ENCODE peak calls at places on chromosomes 3 and 15, in five cellular contexts. D is HepG2, K is K562, N is A549, C is GM12878. J is an unnamed sample.
A peak's percentile ranks its signal among the peaks of the same experiment; 100 is the strongest.

GRCh38 chr3:60703956-60704736 is 547.1 kb downstream of the FHIT start:
- DNase-seq in D (no peak), K (no peak), N (no peak), C (no peak), J (no peak)

GRCh38 chr3:5426094-5426883 is 238.8 kb downstream of the EDEM1 start:
- DNase-seq in D (peak; percentile 57), K (peak; percentile 77), N (peak; percentile 78), C (no peak), J (peak; percentile 45)

GRCh38 chr3:9884555-9885165 is 4.6 kb upstream of the CIDEC start:
- DNase-seq in D (peak; percentile 29), K (peak; percentile 86), N (peak; percentile 93), C (no peak), J (no peak)

GRCh38 chr15:51491941-51492340 is 130.6 kb downstream of the DMXL2 start:
- DNase-seq in D (no peak), K (no peak), N (no peak), C (no peak), J (no peak)

GRCh38 chr15:83378921-83379561 is 68.1 kb upstream of the SH3GL3 start:
- DNase-seq in D (no peak), K (no peak), N (no peak), C (no peak), J (no peak)

GRCh38 chr15:67783303-67783702 is 42.0 kb upstream of the SKOR1 start:
- DNase-seq in D (no peak), K (no peak), N (no peak), C (peak; percentile 87), J (no peak)

GRCh38 chr3:134082582-134082981 is 52.9 kb upstream of the SLCO2A1 start:
- DNase-seq in D (no peak), K (no peak), N (no peak), C (no peak), J (no peak)

GRCh38 chr15:41999290-42000285 is 21.3 kb downstream of the PLA2G4E start:
- DNase-seq in D (no peak), K (no peak), N (no peak), C (no peak), J (no peak)

GRCh38 chr3:179292440-179292839 is 30.4 kb upstream of the ZNF639 start:
- DNase-seq in D (peak; percentile 60), K (no peak), N (no peak), C (no peak), J (no peak)

GRCh38 chr15:68500363-68501317 is 68.7 kb upstream of the ITGA11 start:
- DNase-seq in D (no peak), K (no peak), N (no peak), C (no peak), J (no peak)

GRCh38 chr3:183244219-183244618 is 8.8 kb upstream of the B3GNT5 start:
- DNase-seq in D (no peak), K (no peak), N (no peak), C (no peak), J (peak; percentile 37)

GRCh38 chr3:155727836-155728235 is 17.0 kb downstream of the PLCH1 start:
- DNase-seq in D (no peak), K (no peak), N (no peak), C (no peak), J (no peak)
- H3K4me1 ChIP-seq in D (peaks cover 10% of the 10 kb centered on the region), K (no peaks in the 10 kb centered on the region), N (no peaks in the 10 kb centered on the region), C (no peaks in the 10 kb centered on the region), J (no peaks in the 10 kb centered on the region)

DNA sequence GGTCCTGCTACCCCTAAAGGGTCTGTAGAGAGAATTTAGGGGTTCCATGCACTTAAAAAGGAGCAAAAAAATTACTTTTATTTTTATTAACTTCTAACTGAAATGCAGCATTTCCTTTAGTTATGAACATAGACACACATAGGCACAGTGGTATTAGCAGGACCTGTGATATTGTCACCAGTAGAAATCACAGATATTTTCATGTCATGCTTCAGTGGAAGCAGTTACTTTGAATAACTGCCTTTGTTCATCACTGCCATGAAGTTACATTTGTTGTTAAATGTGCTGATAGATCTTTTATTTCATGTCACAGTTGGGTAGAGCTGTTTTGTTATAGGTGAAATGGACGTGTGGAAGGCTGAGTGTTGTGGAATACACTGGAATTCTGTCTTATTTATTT is 37.4 kb downstream of the TRAK1 start:
- DNase-seq in D (no peak), K (no peak), N (no peak), C (no peak), J (no peak)
- TF ChIP-seq MYC in D (no peak), K (no peak), N (no peak), C (no peak), J (no peak)

GRCh38 chr15:40722354-40722753 is 27.4 kb downstream of the RAD51 start:
- DNase-seq in D (no peak), K (no peak), N (no peak), C (no peak), J (no peak)

GRCh38 chr15:40721716-40722115 is 26.7 kb downstream of the RAD51 start:
- DNase-seq in D (no peak), K (no peak), N (no peak), C (no peak), J (peak; percentile 62)

GRCh38 chr15:40723919-40724318 is 28.9 kb downstream of the RAD51 start:
- DNase-seq in D (no peak), K (no peak), N (no peak), C (no peak), J (no peak)

DNA sequence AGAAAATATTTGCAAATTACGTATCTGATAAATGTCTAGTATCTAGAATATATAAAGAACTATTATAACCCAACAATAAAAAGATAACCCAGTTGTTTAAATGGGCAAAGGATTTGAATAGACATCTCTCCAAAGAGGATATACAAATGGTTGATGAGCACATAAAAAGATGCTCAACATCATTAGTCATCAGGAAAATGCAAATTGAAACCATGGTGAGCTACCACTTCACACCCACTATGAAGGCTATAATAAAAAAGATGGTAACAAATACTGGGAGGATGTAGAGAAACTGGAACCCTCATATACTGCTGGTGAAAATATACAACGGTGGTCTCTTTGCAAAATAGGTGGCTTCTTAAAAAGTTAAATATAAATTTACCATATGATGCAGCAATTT is 28.0 kb downstream of the RAD51 start:
- DNase-seq in D (no peak), K (no peak), N (no peak), C (no peak), J (no peak)
- H3K27ac ChIP-seq in D (no peak overlapping the region), K (no peak overlapping the region), N (no peak overlapping the region), C (no peak overlapping the region), J (no peak overlapping the region)

GRCh38 chr3:186997061-186998054 is 67.0 kb downstream of the ST6GAL1 start:
- DNase-seq in D (no peak), K (peak; percentile 80), N (no peak), C (no peak), J (no peak)
- H3K4me1 ChIP-seq in D (peaks cover 10% of the 10 kb centered on the region), K (peaks cover 44% of the 10 kb centered on the region), N (no peaks in the 10 kb centered on the region), C (peaks cover 57% of the 10 kb centered on the region), J (peaks cover 5% of the 10 kb centered on the region)

DNA sequence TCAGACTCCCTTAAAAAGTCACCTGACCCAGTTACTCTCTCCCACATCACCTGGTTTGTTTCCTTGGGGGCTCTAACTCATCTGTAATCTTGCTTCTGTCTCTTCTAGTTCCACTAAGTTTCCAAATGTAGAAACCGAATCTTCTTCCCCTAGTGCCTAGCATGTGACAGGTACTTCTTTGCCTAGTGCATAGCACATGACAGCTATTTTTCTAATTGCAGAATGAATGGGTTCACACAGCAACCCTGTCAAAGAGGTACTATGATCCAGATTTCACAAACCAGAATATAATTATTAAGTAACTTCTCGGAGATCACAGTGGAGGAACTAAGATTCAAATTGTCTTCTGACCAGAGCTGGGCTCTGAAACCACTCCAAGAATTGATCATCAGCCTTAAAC is 7.4 kb downstream of the DPH3 start:
- DNase-seq in D (no peak), K (no peak), N (no peak), C (no peak), J (no peak)
- TF ChIP-seq MYC in D (no peak), K (no peak), N (no peak), C (no peak), J (no peak)

GRCh38 chr15:59278120-59278519 is 71.5 kb downstream of the LDHAL6B start:
- DNase-seq in D (peak; percentile 74), K (no peak), N (no peak), C (no peak), J (peak; percentile 82)
- H3K27ac ChIP-seq in D (peak overlapping the region; percentile 79), K (no peak overlapping the region), N (peak overlapping the region; percentile 90), C (no peak overlapping the region), J (no peak overlapping the region)

GRCh38 chr3:152438706-152439105 is 170.0 kb downstream of the MBNL1 start:
- DNase-seq in D (no peak), K (no peak), N (no peak), C (no peak), J (no peak)
- H3K4me1 ChIP-seq in D (no peaks in the 10 kb centered on the region), K (peaks cover 6% of the 10 kb centered on the region), N (peaks cover 21% of the 10 kb centered on the region), C (peaks cover 12% of the 10 kb centered on the region), J (peaks cover 37% of the 10 kb centered on the region)

DNA sequence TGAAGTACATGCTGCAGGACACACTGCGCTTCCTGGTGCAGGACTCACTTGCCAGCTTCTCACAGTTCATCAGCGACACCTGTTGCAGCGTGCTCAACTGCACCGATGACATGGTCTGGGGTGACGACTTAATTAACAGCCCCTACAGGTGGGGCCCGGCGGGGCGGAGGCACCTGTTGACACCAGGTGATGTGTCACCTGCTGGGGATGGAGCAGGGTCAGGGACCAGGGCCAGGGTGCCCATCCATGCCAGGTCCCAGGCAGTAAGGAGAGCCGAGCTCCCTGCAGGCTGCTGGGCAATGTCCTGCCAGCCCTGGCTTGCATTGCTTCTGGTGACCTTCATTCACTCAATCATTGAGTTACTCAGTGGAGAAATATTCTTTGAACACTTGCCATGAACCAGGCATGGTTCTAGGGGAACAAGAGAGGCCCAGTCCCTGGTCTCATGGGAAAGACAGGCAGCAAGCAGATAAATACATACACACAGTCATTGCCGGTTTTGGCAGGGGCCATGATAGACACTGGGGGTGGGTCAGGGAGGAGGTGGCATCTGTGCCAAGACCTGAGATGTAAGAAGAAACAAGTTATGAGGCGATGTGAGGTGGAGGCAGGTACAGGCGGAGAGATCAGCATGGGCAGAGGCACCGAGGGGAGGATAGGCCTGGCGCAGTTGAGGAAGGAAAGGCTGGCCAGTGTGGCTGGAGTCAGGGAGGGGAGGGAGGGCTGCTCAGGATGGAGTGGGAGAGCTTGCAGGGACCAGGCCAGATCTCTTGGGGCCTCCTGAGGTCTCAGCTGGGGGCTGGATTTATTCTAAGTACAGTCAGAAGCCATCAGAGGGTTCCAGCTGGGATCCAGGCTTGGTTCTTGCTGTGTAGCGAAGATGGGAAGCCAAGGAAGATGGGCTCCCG is 30.8 kb downstream of the DNAH1 start:
- DNase-seq in D (no peak), K (no peak), N (no peak), C (no peak), J (no peak)
- TF ChIP-seq MYC in D (no peak), K (no peak), N (no peak), C (no peak), J (no peak)

GRCh38 chr15:70857547-70858265 is 3.7 kb upstream of the LARP6 start:
- DNase-seq in D (no peak), K (no peak), N (no peak), C (no peak), J (no peak)

GRCh38 chr15:70855764-70856163 is 1.8 kb upstream of the LARP6 start:
- DNase-seq in D (no peak), K (no peak), N (no peak), C (peak; percentile 39), J (no peak)

GRCh38 chr15:70854669-70854976 is 666 bp upstream of the LARP6 start:
- DNase-seq in D (no peak), K (no peak), N (peak; percentile 55), C (no peak), J (peak; percentile 36)

GRCh38 chr15:70856884-70857546 is 3.1 kb upstream of the LARP6 start:
- DNase-seq in D (no peak), K (no peak), N (peak; percentile 82), C (no peak), J (peak; percentile 99)

GRCh38 chr15:70856177-70856883 is 2.4 kb upstream of the LARP6 start:
- DNase-seq in D (no peak), K (no peak), N (no peak), C (no peak), J (no peak)
- H3K27ac ChIP-seq in D (no peak overlapping the region), K (no peak overlapping the region), N (peak overlapping the region; percentile 93), C (no peak overlapping the region), J (peak overlapping the region; percentile 73)